ENCODE peak calls at places on chromosomes 2 and 18, in four cellular contexts. One of them, this sample, is unnamed.

GRCh38 chr2:105802587-105802986 is 57.9 kb downstream of the NCK2 start:
- DNase-seq in stomach: no peak
- DNase-seq in substantia nigra: no peak
- DNase-seq in AG09319: no peak
- DNase-seq in this sample: no peak

GRCh38 chr18:69974365-69974764 is 26.7 kb upstream of the CD226 start:
- DNase-seq in stomach: no peak
- DNase-seq in substantia nigra: no peak
- DNase-seq in AG09319: no peak
- DNase-seq in this sample: no peak

GRCh38 chr18:8744038-8744437 is 38.7 kb downstream of the MTCL1 start:
- DNase-seq in stomach: no peak
- DNase-seq in substantia nigra: no peak
- DNase-seq in AG09319: no peak
- DNase-seq in this sample: no peak

GRCh38 chr2:17429130-17429529 is 89.1 kb downstream of the RAD51AP2 start:
- DNase-seq in stomach: no peak
- DNase-seq in substantia nigra: no peak
- DNase-seq in AG09319: no peak
- DNase-seq in this sample: no peak

GRCh38 chr2:161651547-161651946 is 27.3 kb downstream of the SLC4A10 start:
- DNase-seq in stomach: no peak
- DNase-seq in substantia nigra: no peak
- DNase-seq in AG09319: no peak
- DNase-seq in this sample: no peak

GRCh38 chr2:55159037-55159651 is 72.9 kb downstream of the CLHC1 start:
- DNase-seq in stomach: no peak
- DNase-seq in substantia nigra: no peak
- DNase-seq in AG09319: no peak
- DNase-seq in this sample: peak

GRCh38 chr18:49745051-49746014 is 68.0 kb downstream of the ACAA2 start:
- DNase-seq in stomach: no peak
- DNase-seq in substantia nigra: no peak
- DNase-seq in AG09319: no peak
- DNase-seq in this sample: no peak

GRCh38 chr2:156343940-156344301 is 11.4 kb upstream of the NR4A2 start:
- DNase-seq in stomach: no peak
- DNase-seq in substantia nigra: no peak
- DNase-seq in AG09319: no peak
- DNase-seq in this sample: no peak

GRCh38 chr2:112181571-112182290 is 43.5 kb downstream of the FBLN7 start:
- DNase-seq in stomach: no peak
- DNase-seq in substantia nigra: no peak
- DNase-seq in AG09319: no peak
- DNase-seq in this sample: peak

GRCh38 chr2:217713395-217714267 is 289.2 kb downstream of the TNS1 start:
- DNase-seq in stomach: peak
- DNase-seq in substantia nigra: peak
- DNase-seq in AG09319: no peak
- DNase-seq in this sample: peak

GRCh38 chr18:4358618-4359017 is 96.5 kb downstream of the DLGAP1 start:
- DNase-seq in stomach: no peak
- DNase-seq in substantia nigra: no peak
- DNase-seq in AG09319: no peak
- DNase-seq in this sample: no peak

GRCh38 chr2:192151848-192152247 is 42.9 kb downstream of the TMEFF2 start:
- DNase-seq in stomach: no peak
- DNase-seq in substantia nigra: no peak
- DNase-seq in AG09319: no peak
- DNase-seq in this sample: no peak

GRCh38 chr2:9655441-9656269 is 24.9 kb upstream of the YWHAQ start:
- DNase-seq in stomach: no peak
- DNase-seq in substantia nigra: no peak
- DNase-seq in AG09319: no peak
- DNase-seq in this sample: no peak

GRCh38 chr18:58776084-58776483 is 88.6 kb upstream of the ZNF532 start:
- DNase-seq in stomach: no peak
- DNase-seq in substantia nigra: no peak
- DNase-seq in AG09319: no peak
- DNase-seq in this sample: no peak

GRCh38 chr2:195863564-195863963 is 205.1 kb downstream of the DNAH7 start:
- DNase-seq in stomach: no peak
- DNase-seq in substantia nigra: no peak
- DNase-seq in AG09319: no peak
- DNase-seq in this sample: no peak

GRCh38 chr2:71727562-71727961 is 274.2 kb downstream of the DYSF start:
- DNase-seq in stomach: no peak
- DNase-seq in substantia nigra: no peak
- DNase-seq in AG09319: no peak
- DNase-seq in this sample: no peak

GRCh38 chr2:36663851-36664715 is 32.4 kb upstream of the VIT start:
- DNase-seq in stomach: no peak
- DNase-seq in substantia nigra: no peak
- DNase-seq in AG09319: peak
- DNase-seq in this sample: no peak

GRCh38 chr18:51342815-51343214 is 145.3 kb upstream of the MEX3C start:
- DNase-seq in stomach: no peak
- DNase-seq in substantia nigra: no peak
- DNase-seq in AG09319: no peak
- DNase-seq in this sample: no peak

GRCh38 chr2:28352726-28353125 is 39.9 kb upstream of the FOSL2 start:
- DNase-seq in stomach: no peak
- DNase-seq in substantia nigra: no peak
- DNase-seq in AG09319: no peak
- DNase-seq in this sample: no peak

GRCh38 chr2:109558076-109558882 is 55.5 kb downstream of the SEPTIN10 start:
- DNase-seq in stomach: peak
- DNase-seq in substantia nigra: no peak
- DNase-seq in AG09319: peak
- DNase-seq in this sample: no peak

GRCh38 chr2:238873401-238873801 is 25.5 kb downstream of the TWIST2 start:
- DNase-seq in stomach: no peak
- DNase-seq in substantia nigra: no peak
- DNase-seq in AG09319: no peak
- DNase-seq in this sample: no peak

GRCh38 chr18:48197819-48198218 is 211.4 kb downstream of the ZBTB7C start:
- DNase-seq in stomach: no peak
- DNase-seq in substantia nigra: no peak
- DNase-seq in AG09319: no peak
- DNase-seq in this sample: no peak

GRCh38 chr2:218036371-218036770 is 32.7 kb upstream of the RUFY4 start:
- DNase-seq in stomach: no peak
- DNase-seq in substantia nigra: no peak
- DNase-seq in AG09319: no peak
- DNase-seq in this sample: no peak

GRCh38 chr2:218230882-218231281 is 13.9 kb downstream of the ARPC2 start:
- DNase-seq in stomach: peak
- DNase-seq in substantia nigra: no peak
- DNase-seq in AG09319: no peak
- DNase-seq in this sample: no peak

GRCh38 chr18:58255701-58256311 is 211.8 kb downstream of the NEDD4L start:
- DNase-seq in stomach: no peak
- DNase-seq in substantia nigra: no peak
- DNase-seq in AG09319: no peak
- DNase-seq in this sample: no peak

GRCh38 chr2:25980076-25980887 is 2.0 kb downstream of the KIF3C start:
- DNase-seq in stomach: no peak
- DNase-seq in substantia nigra: no peak
- DNase-seq in AG09319: no peak
- DNase-seq in this sample: no peak

GRCh38 chr2:107936427-107937359 is 49.6 kb upstream of the SLC5A7 start:
- DNase-seq in stomach: no peak
- DNase-seq in substantia nigra: no peak
- DNase-seq in AG09319: no peak
- DNase-seq in this sample: peak

GRCh38 chr2:202127793-202128215 is 54.7 kb downstream of the KIAA2012 start:
- DNase-seq in stomach: no peak
- DNase-seq in substantia nigra: no peak
- DNase-seq in AG09319: no peak
- DNase-seq in this sample: no peak

This sample was measured in thyroid gland.